ENCODE peak calls at places on chromosomes 16 and 17, in five cellular contexts. A is heart right ventricle, C is SK-N-DZ, D is SW480, I is iPS-NIHi11. V is an unnamed sample.

GRCh38 chr16:53518550-53519416 is 15.8 kb upstream of the AKTIP start:
- DNase-seq in A (no peak), C (peak), D (no peak), I (no peak), V (peak)

GRCh38 chr16:50611332-50611934 is 63.2 kb downstream of the NKD1 start:
- DNase-seq in D (no peak), I (no peak), A (no peak), C (no peak), V (peak)

GRCh38 chr17:39661044-39661406 is 4.1 kb upstream of the TCAP start:
- DNase-seq in I (no peak), C (no peak), D (no peak), A (peak), V (no peak)

GRCh38 chr17:82039695-82040299 is 2.3 kb upstream of the DCXR start:
- DNase-seq in A (no peak), I (no peak), C (no peak), D (no peak), V (no peak)

GRCh38 chr17:66437466-66438026 is 135.1 kb downstream of the PRKCA start:
- DNase-seq in A (no peak), I (no peak), C (no peak), D (no peak), V (no peak)

GRCh38 chr16:56388209-56388608 is 37.1 kb downstream of the AMFR start:
- DNase-seq in D (no peak), C (no peak), I (no peak), A (no peak), V (peak)

GRCh38 chr16:22967696-22968095 is 153.7 kb downstream of the HS3ST2 start:
- DNase-seq in D (no peak), I (no peak), A (no peak), C (no peak), V (no peak)

GRCh38 chr16:20879175-20880053 is 20.7 kb downstream of the DCUN1D3 start:
- DNase-seq in D (no peak), A (no peak), I (no peak), C (no peak), V (peak)

GRCh38 chr16:54673353-54673752 is 257.3 kb upstream of the IRX5 start:
- DNase-seq in A (no peak), C (no peak), D (no peak), I (no peak), V (no peak)

V was measured in M059J.